ENCODE peak calls at places on chromosomes 16 and 17, in four cellular contexts. One of them, this sample, is unnamed.
A peak's percentile ranks its signal among the peaks of the same experiment; 100 is the strongest.

GRCh38 chr16:58332997-58333700 is 38.3 kb upstream of the PRSS54 start:
- DNase-seq in cardiac muscle cell: no peak
- DNase-seq in lower leg skin: no peak
- DNase-seq in BE2C: no peak
- DNase-seq in this sample: no peak

GRCh38 chr16:57623251-57624043 is 5.0 kb upstream of the ADGRG1 start:
- DNase-seq in lower leg skin: no peak
- DNase-seq in cardiac muscle cell: peak; percentile 96
- DNase-seq in BE2C: peak; percentile 82
- DNase-seq in this sample: no peak

GRCh38 chr16:3488801-3489200 is 6.5 kb downstream of the C16orf90 start:
- DNase-seq in cardiac muscle cell: no peak
- DNase-seq in BE2C: no peak
- DNase-seq in lower leg skin: no peak
- DNase-seq in this sample: no peak

GRCh38 chr17:29706045-29706431 is 83.3 kb upstream of the CORO6 start:
- DNase-seq in lower leg skin: no peak
- DNase-seq in cardiac muscle cell: no peak
- DNase-seq in BE2C: no peak
- DNase-seq in this sample: no peak

GRCh38 chr16:84119368-84119767 is 2.6 kb upstream of the MBTPS1 start:
- DNase-seq in lower leg skin: no peak
- DNase-seq in cardiac muscle cell: no peak
- DNase-seq in BE2C: no peak
- DNase-seq in this sample: no peak

GRCh38 chr17:69874220-69874670 is 200.8 kb upstream of the KCNJ16 start:
- DNase-seq in cardiac muscle cell: peak; percentile 95
- DNase-seq in lower leg skin: no peak
- DNase-seq in BE2C: no peak
- DNase-seq in this sample: peak; percentile 58

GRCh38 chr17:83144421-83145357 is 65.3 kb downstream of the METRNL start:
- DNase-seq in lower leg skin: peak; percentile 93
- DNase-seq in cardiac muscle cell: peak; percentile 22
- DNase-seq in BE2C: peak; percentile 62
- DNase-seq in this sample: no peak

GRCh38 chr17:27237890-27238289 is 56.0 kb upstream of the WSB1 start:
- DNase-seq in cardiac muscle cell: no peak
- DNase-seq in BE2C: no peak
- DNase-seq in lower leg skin: no peak
- DNase-seq in this sample: no peak

GRCh38 chr16:79658301-79659001 is 57.9 kb upstream of the MAF start:
- DNase-seq in BE2C: no peak
- DNase-seq in lower leg skin: peak; percentile 88
- DNase-seq in cardiac muscle cell: peak; percentile 84
- DNase-seq in this sample: peak; percentile 89

GRCh38 chr16:3838600-3839401 is 41.7 kb downstream of the CREBBP start:
- DNase-seq in BE2C: no peak
- DNase-seq in cardiac muscle cell: peak; percentile 59
- DNase-seq in lower leg skin: no peak
- DNase-seq in this sample: peak; percentile 67

GRCh38 chr17:82820278-82821251 is 19.3 kb downstream of the ZNF750 start:
- DNase-seq in cardiac muscle cell: no peak
- DNase-seq in BE2C: no peak
- DNase-seq in lower leg skin: no peak
- DNase-seq in this sample: no peak

GRCh38 chr17:46940692-46941404 is 17.9 kb downstream of the GOSR2 start:
- DNase-seq in cardiac muscle cell: peak; percentile 84
- DNase-seq in BE2C: peak; percentile 87
- DNase-seq in lower leg skin: peak; percentile 93
- DNase-seq in this sample: no peak

GRCh38 chr16:76226011-76226410 is 51.2 kb upstream of the CNTNAP4 start:
- DNase-seq in BE2C: no peak
- DNase-seq in lower leg skin: no peak
- DNase-seq in cardiac muscle cell: no peak
- DNase-seq in this sample: no peak

GRCh38 chr17:41777579-41778188 is 8.8 kb downstream of the JUP start:
- DNase-seq in BE2C: no peak
- DNase-seq in lower leg skin: no peak
- DNase-seq in cardiac muscle cell: peak; percentile 98
- DNase-seq in this sample: no peak

GRCh38 chr16:15925631-15926030 is 23.8 kb upstream of the ABCC1 start:
- DNase-seq in BE2C: peak; percentile 38
- DNase-seq in cardiac muscle cell: no peak
- DNase-seq in lower leg skin: no peak
- DNase-seq in this sample: no peak

GRCh38 chr17:68462381-68463210 is 5.3 kb upstream of the WIPI1 start:
- DNase-seq in lower leg skin: peak; percentile 89
- DNase-seq in cardiac muscle cell: peak; percentile 86
- DNase-seq in BE2C: peak; percentile 74
- DNase-seq in this sample: no peak

GRCh38 chr17:5139454-5139725 is 23.6 kb downstream of the USP6 start:
- DNase-seq in BE2C: no peak
- DNase-seq in lower leg skin: no peak
- DNase-seq in cardiac muscle cell: no peak
- DNase-seq in this sample: no peak

DNA sequence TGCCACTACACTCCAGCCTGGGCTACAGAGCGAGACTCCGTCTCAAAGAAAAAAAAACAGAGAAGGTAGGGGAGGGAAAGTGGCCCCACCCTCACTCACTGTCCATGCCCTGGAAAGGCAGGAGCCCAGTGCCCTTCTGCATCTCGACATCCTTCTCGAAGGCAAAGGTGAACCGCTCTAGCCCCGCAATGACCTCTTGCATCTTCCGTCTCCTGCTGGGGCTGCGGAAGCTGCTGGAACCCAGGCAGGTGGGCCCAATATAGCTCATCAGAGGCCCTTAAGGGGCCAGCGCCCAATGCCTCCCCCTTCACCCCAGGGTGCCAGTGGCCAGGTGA is at the start of gene CPSF4L:
- DNase-seq in BE2C: no peak
- DNase-seq in lower leg skin: no peak
- DNase-seq in cardiac muscle cell: no peak
- DNase-seq in this sample: no peak
- H3K4me3 ChIP-seq in BE2C: no peak within 1 kb of the TSS
- H3K4me3 ChIP-seq in lower leg skin: no peak within 1 kb of the TSS
- H3K4me3 ChIP-seq in cardiac muscle cell: no peak within 1 kb of the TSS
- H3K4me3 ChIP-seq in this sample: no peak within 1 kb of the TSS

DNA sequence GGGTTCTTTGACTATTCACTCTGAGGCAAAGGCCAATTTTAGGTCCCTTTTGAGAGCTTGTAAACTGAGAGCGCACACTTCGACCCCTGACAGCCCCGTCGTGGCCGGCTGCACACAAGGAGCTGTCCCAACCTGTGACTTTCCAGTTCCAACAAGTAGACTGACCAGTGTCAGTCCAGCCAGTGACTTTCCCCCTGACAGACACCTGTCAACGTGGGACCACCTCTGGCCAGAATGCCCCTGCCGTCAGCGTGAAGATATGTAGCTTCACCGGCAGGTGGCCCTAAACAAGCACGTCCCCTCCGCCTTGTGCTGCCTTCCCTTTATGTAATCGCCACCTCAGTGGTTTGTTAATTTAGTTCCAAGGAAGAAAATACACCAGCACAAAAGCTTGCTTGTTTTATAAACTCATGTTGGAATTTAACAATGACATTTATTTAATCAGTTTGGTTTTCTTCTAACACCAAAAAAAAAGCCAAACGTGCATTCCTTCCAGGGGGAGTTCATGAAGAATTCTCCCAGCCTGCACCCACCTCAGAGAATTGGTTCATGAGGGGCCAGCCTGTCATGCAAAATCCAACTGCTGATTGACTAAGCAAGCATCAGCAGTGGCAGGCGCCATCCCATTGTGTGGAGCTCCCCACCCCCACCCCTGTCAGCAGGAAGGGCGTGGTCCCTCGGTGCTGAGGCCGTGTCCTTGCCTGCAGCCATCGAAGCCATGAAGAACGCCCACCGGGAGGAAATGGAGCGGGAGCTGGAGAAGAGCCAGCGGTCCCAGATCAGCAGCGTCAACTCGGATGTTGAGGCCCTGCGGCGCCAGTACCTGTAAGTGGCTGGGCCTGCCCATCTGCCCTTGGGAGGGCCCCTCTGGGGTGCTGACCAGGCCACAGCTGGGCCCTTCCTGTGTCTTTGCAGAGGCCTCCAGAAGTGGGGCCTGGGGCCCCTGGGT is 33.9 kb downstream of the PLD6 start:
- DNase-seq in lower leg skin: no peak
- DNase-seq in cardiac muscle cell: no peak
- DNase-seq in BE2C: no peak
- DNase-seq in this sample: no peak
- TF ChIP-seq CTCF in lower leg skin: no peak
- TF ChIP-seq CTCF in cardiac muscle cell: no peak
- TF ChIP-seq CTCF in BE2C: no peak
- TF ChIP-seq CTCF in this sample: peak; percentile 11

DNA sequence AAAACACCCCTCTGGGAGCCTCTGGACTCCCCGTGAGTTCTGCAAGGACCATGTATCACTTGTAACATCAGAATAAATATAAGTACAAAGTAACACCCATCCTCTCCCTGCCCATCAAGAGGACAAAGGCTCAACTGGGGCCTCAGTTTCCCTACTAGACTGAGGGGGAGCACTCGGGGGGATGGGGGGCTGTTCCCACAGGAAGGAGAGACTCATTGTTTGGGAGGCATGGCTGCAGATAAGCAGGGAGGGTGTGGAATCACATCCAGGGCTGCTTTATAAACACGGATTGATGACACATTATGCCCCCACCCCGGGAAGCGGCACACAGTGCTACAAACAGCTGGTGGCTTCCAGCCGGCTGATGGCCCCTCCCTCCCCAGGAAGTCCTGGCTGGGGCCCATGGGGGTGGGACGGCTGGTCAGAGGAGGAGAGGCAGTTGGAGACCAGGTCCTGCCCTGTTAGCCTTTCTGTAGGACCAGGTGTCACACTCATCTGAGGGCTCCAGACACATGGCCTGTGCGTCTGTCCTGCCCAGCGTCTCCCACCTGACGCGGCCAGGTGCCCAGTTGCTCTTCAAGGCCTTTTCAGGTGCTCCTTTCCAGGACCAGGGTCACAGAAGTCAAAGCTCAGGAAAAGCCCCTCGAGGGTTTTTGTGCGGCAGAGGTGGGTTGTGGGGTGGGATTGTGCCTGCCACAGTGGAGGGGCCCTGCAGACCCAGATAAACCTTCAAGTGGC is 1.3 kb upstream of the MPG start:
- DNase-seq in cardiac muscle cell: peak; percentile 79
- DNase-seq in BE2C: no peak
- DNase-seq in lower leg skin: peak; percentile 97
- DNase-seq in this sample: no peak
- H3K4me3 ChIP-seq in cardiac muscle cell: no peak overlapping the region
- H3K4me3 ChIP-seq in BE2C: no peak overlapping the region
- H3K4me3 ChIP-seq in lower leg skin: no peak overlapping the region
- H3K4me3 ChIP-seq in this sample: no peak overlapping the region

GRCh38 chr17:60230358-60230757 is 80.6 kb downstream of the CA4 start:
- DNase-seq in cardiac muscle cell: no peak
- DNase-seq in BE2C: no peak
- DNase-seq in lower leg skin: no peak
- DNase-seq in this sample: no peak

GRCh38 chr17:60224064-60224463 is 74.3 kb downstream of the CA4 start:
- DNase-seq in cardiac muscle cell: peak; percentile 10
- DNase-seq in lower leg skin: no peak
- DNase-seq in BE2C: no peak
- DNase-seq in this sample: peak; percentile 99

GRCh38 chr17:60231691-60232090 is 81.9 kb downstream of the CA4 start:
- DNase-seq in cardiac muscle cell: peak; percentile 45
- DNase-seq in lower leg skin: no peak
- DNase-seq in BE2C: no peak
- DNase-seq in this sample: no peak

GRCh38 chr17:60231234-60231633 is 81.5 kb downstream of the CA4 start:
- DNase-seq in BE2C: peak; percentile 15
- DNase-seq in cardiac muscle cell: peak; percentile 57
- DNase-seq in lower leg skin: no peak
- DNase-seq in this sample: no peak

DNA sequence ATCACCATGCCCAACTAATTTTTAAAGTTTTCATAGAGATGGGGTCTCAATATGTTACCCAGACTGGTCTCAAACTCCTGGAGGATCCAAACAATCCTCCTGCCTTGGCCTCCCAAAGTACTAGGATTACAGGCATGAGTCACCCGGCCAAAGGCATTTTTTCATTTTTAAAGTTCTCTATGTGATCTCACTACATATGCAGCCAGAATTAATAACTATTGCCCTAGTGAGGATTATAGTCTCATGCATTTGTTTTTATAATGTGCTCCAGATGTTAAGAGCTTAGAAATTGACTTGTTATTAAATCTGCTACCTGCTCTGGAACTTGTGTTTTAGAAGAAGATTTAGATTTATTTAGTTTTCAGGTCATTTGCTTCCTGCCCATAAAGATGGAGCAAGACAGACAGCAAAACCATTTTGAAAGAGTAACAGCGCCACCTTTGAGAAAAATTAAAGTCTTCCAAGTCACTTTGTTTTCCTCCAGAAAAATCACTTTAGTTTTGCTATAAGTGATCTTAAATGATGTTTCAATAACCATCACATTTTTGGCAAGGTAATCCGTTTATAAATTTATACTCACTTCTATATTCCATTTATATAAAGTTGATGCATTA is 79.5 kb downstream of the CA4 start:
- DNase-seq in cardiac muscle cell: peak; percentile 13
- DNase-seq in lower leg skin: no peak
- DNase-seq in BE2C: no peak
- DNase-seq in this sample: no peak
- TF ChIP-seq CTCF in cardiac muscle cell: no peak
- TF ChIP-seq CTCF in lower leg skin: no peak
- TF ChIP-seq CTCF in BE2C: peak; percentile 22
- TF ChIP-seq CTCF in this sample: peak; percentile 21

This sample was measured in retinal pigment epithelial cell.